ENCODE peak calls at places on chromosomes 2 and 18, in nine cellular contexts. J is breast epithelium; U is NCI-H82; M is HTR-8/SVneo; E is right lobe of liver; S is stimulated activated CD4-positive, alpha-beta T cell treated with anti-CD3 and anti-CD28 coated beads, Interleukin-1b, Interleukin-23, amount 100 ng/mL, for 24 hours; C is colonic mucosa; L is WTC11; G is MV-4-11. O is an unnamed sample.

GRCh38 chr2:60657673-60658072 is 98.4 kb upstream of the PAPOLG start:
- DNase-seq in J (no peak), U (no peak), M (no peak), E (no peak), S (no peak), C (no peak), L (no peak), G (no peak), O (no peak)

GRCh38 chr18:23864620-23865019 is 149.9 kb upstream of the TTC39C start:
- DNase-seq in J (no peak), U (no peak), M (no peak), E (no peak), S (no peak), C (no peak), L (no peak), G (peak), O (no peak)

GRCh38 chr2:88597168-88597567 is 30.1 kb downstream of the EIF2AK3 start:
- DNase-seq in J (no peak), U (peak), M (no peak), E (no peak), S (no peak), C (no peak), L (no peak), G (no peak), O (no peak)

GRCh38 chr18:12621737-12622306 is 36.1 kb downstream of the SPIRE1 start:
- DNase-seq in J (no peak), U (peak), M (peak), E (no peak), S (no peak), C (no peak), L (no peak), G (peak), O (no peak)

GRCh38 chr2:2839393-2840096 is 508.5 kb upstream of the MYT1L start:
- DNase-seq in J (no peak), U (no peak), M (no peak), E (no peak), S (no peak), C (peak), L (no peak), G (no peak), O (no peak)

GRCh38 chr2:152336103-152336853 is 1.3 kb downstream of the FMNL2 start:
- DNase-seq in J (no peak), U (peak), M (peak), E (peak), S (no peak), C (peak), L (peak), G (no peak), O (no peak)

GRCh38 chr2:210228586-210228985 is 3.3 kb upstream of the ACADL start:
- DNase-seq in J (no peak), U (no peak), M (no peak), E (no peak), S (no peak), C (no peak), L (no peak), G (no peak), O (no peak)

GRCh38 chr2:226730487-226730886 is 69.1 kb downstream of the IRS1 start:
- DNase-seq in J (no peak), U (peak), M (no peak), E (peak), S (no peak), C (no peak), L (peak), G (no peak), O (peak)